ENCODE peak calls at places on chromosome 1, in five cellular contexts. Q, S, G, Y and D are unnamed samples.

GRCh38 chr1:241323510-241323909 is 33.5 kb downstream of the RGS7 start:
- DNase-seq in Q (peak; percentile 8), S (no peak), G (peak; percentile 43), Y (peak; percentile 35), D (peak; percentile 3)

GRCh38 chr1:214475331-214475730 is 76.1 kb downstream of the PTPN14 start:
- DNase-seq in Q (no peak), S (no peak), G (no peak), Y (no peak), D (no peak)

GRCh38 chr1:186374313-186375151 is 521 bp downstream of the TPR start:
- DNase-seq in Q (peak; percentile 41), S (no peak), G (peak; percentile 43), Y (peak; percentile 18), D (peak; percentile 50)

GRCh38 chr1:177928194-177928593 is 41.7 kb downstream of the SEC16B start:
- DNase-seq in Q (no peak), S (no peak), G (peak; percentile 36), Y (peak; percentile 32), D (no peak)

GRCh38 chr1:115189814-115190541 is 100.7 kb upstream of the TSPAN2 start:
- DNase-seq in Q (no peak), S (peak; percentile 95), G (peak; percentile 52), Y (peak; percentile 95), D (no peak)

GRCh38 chr1:8473121-8473891 is 155.4 kb downstream of the SLC45A1 start:
- DNase-seq in Q (no peak), S (no peak), G (no peak), Y (no peak), D (no peak)

GRCh38 chr1:40633563-40634376 is 31.7 kb downstream of the RIMS3 start:
- DNase-seq in Q (no peak), S (no peak), G (peak; percentile 26), Y (no peak), D (peak; percentile 64)

GRCh38 chr1:240349695-240350094 is 258.0 kb downstream of the FMN2 start:
- DNase-seq in Q (no peak), S (no peak), G (no peak), Y (no peak), D (no peak)

GRCh38 chr1:27637052-27637451 is 2.1 kb upstream of the FGR start:
- DNase-seq in Q (no peak), S (no peak), G (no peak), Y (no peak), D (no peak)

GRCh38 chr1:39396671-39397070 is 94.8 kb upstream of the BMP8A start:
- DNase-seq in Q (no peak), S (no peak), G (no peak), Y (no peak), D (no peak)

GRCh38 chr1:246081856-246082668 is 425.0 kb downstream of the SMYD3 start:
- DNase-seq in Q (no peak), S (no peak), G (no peak), Y (no peak), D (no peak)